ENCODE peak calls at places on chromosome 7, in six cellular contexts. One of them, this sample, is unnamed.

GRCh38 chr7:128215281-128215680 is 25.8 kb upstream of the LEP start:
- DNase-seq in A549: no peak
- DNase-seq in stimulated activated CD8-positive, alpha-beta memory T cell treated with anti-CD3 and anti-CD28 coated beads, Interleukin-12 subunit alpha, Interleukin-12 subunit beta, amount 100 ng/mL, for 1 hour: no peak
- DNase-seq in AG04450: peak; percentile 51
- DNase-seq in T follicular helper cell: no peak
- DNase-seq in CD8-positive, alpha-beta memory T cell: no peak
- DNase-seq in this sample: no peak

GRCh38 chr7:80634505-80634904 is 3.9 kb upstream of the CD36 start:
- DNase-seq in A549: no peak
- DNase-seq in stimulated activated CD8-positive, alpha-beta memory T cell treated with anti-CD3 and anti-CD28 coated beads, Interleukin-12 subunit alpha, Interleukin-12 subunit beta, amount 100 ng/mL, for 1 hour: no peak
- DNase-seq in AG04450: peak; percentile 64
- DNase-seq in T follicular helper cell: no peak
- DNase-seq in CD8-positive, alpha-beta memory T cell: no peak
- DNase-seq in this sample: no peak

GRCh38 chr7:112422842-112423496 is 27.3 kb upstream of the IFRD1 start:
- DNase-seq in A549: peak; percentile 59
- DNase-seq in stimulated activated CD8-positive, alpha-beta memory T cell treated with anti-CD3 and anti-CD28 coated beads, Interleukin-12 subunit alpha, Interleukin-12 subunit beta, amount 100 ng/mL, for 1 hour: no peak
- DNase-seq in AG04450: no peak
- DNase-seq in T follicular helper cell: no peak
- DNase-seq in CD8-positive, alpha-beta memory T cell: no peak
- DNase-seq in this sample: no peak

GRCh38 chr7:138842111-138842510 is 44.1 kb upstream of the ATP6V0A4 start:
- DNase-seq in A549: peak; percentile 15
- DNase-seq in stimulated activated CD8-positive, alpha-beta memory T cell treated with anti-CD3 and anti-CD28 coated beads, Interleukin-12 subunit alpha, Interleukin-12 subunit beta, amount 100 ng/mL, for 1 hour: no peak
- DNase-seq in AG04450: peak; percentile 16
- DNase-seq in T follicular helper cell: no peak
- DNase-seq in CD8-positive, alpha-beta memory T cell: no peak
- DNase-seq in this sample: no peak

GRCh38 chr7:25790261-25790660 is 361.7 kb upstream of the NFE2L3 start:
- DNase-seq in A549: no peak
- DNase-seq in stimulated activated CD8-positive, alpha-beta memory T cell treated with anti-CD3 and anti-CD28 coated beads, Interleukin-12 subunit alpha, Interleukin-12 subunit beta, amount 100 ng/mL, for 1 hour: no peak
- DNase-seq in AG04450: no peak
- DNase-seq in T follicular helper cell: no peak
- DNase-seq in CD8-positive, alpha-beta memory T cell: no peak
- DNase-seq in this sample: no peak

GRCh38 chr7:21967500-21968099 is 21.9 kb upstream of the CDCA7L start:
- DNase-seq in A549: no peak
- DNase-seq in stimulated activated CD8-positive, alpha-beta memory T cell treated with anti-CD3 and anti-CD28 coated beads, Interleukin-12 subunit alpha, Interleukin-12 subunit beta, amount 100 ng/mL, for 1 hour: no peak
- DNase-seq in AG04450: no peak
- DNase-seq in T follicular helper cell: no peak
- DNase-seq in CD8-positive, alpha-beta memory T cell: peak; percentile 48
- DNase-seq in this sample: no peak

GRCh38 chr7:45980181-45980905 is 59.3 kb upstream of the IGFBP3 start:
- DNase-seq in A549: no peak
- DNase-seq in stimulated activated CD8-positive, alpha-beta memory T cell treated with anti-CD3 and anti-CD28 coated beads, Interleukin-12 subunit alpha, Interleukin-12 subunit beta, amount 100 ng/mL, for 1 hour: no peak
- DNase-seq in AG04450: no peak
- DNase-seq in T follicular helper cell: no peak
- DNase-seq in CD8-positive, alpha-beta memory T cell: no peak
- DNase-seq in this sample: no peak

GRCh38 chr7:17408245-17408903 is 109.9 kb downstream of the AHR start:
- DNase-seq in A549: peak; percentile 61
- DNase-seq in stimulated activated CD8-positive, alpha-beta memory T cell treated with anti-CD3 and anti-CD28 coated beads, Interleukin-12 subunit alpha, Interleukin-12 subunit beta, amount 100 ng/mL, for 1 hour: no peak
- DNase-seq in AG04450: peak; percentile 74
- DNase-seq in T follicular helper cell: no peak
- DNase-seq in CD8-positive, alpha-beta memory T cell: no peak
- DNase-seq in this sample: no peak

GRCh38 chr7:19713676-19714075 is 4.8 kb upstream of the POLR1F start:
- DNase-seq in A549: no peak
- DNase-seq in stimulated activated CD8-positive, alpha-beta memory T cell treated with anti-CD3 and anti-CD28 coated beads, Interleukin-12 subunit alpha, Interleukin-12 subunit beta, amount 100 ng/mL, for 1 hour: peak; percentile 24
- DNase-seq in AG04450: peak; percentile 6
- DNase-seq in T follicular helper cell: peak; percentile 28
- DNase-seq in CD8-positive, alpha-beta memory T cell: peak; percentile 52
- DNase-seq in this sample: no peak

GRCh38 chr7:127035203-127035849 is 217.4 kb downstream of the GRM8 start:
- DNase-seq in A549: no peak
- DNase-seq in stimulated activated CD8-positive, alpha-beta memory T cell treated with anti-CD3 and anti-CD28 coated beads, Interleukin-12 subunit alpha, Interleukin-12 subunit beta, amount 100 ng/mL, for 1 hour: no peak
- DNase-seq in AG04450: no peak
- DNase-seq in T follicular helper cell: no peak
- DNase-seq in CD8-positive, alpha-beta memory T cell: no peak
- DNase-seq in this sample: no peak

GRCh38 chr7:127158659-127159058 is 94.1 kb downstream of the GRM8 start:
- DNase-seq in A549: no peak
- DNase-seq in stimulated activated CD8-positive, alpha-beta memory T cell treated with anti-CD3 and anti-CD28 coated beads, Interleukin-12 subunit alpha, Interleukin-12 subunit beta, amount 100 ng/mL, for 1 hour: no peak
- DNase-seq in AG04450: no peak
- DNase-seq in T follicular helper cell: no peak
- DNase-seq in CD8-positive, alpha-beta memory T cell: no peak
- DNase-seq in this sample: no peak

GRCh38 chr7:134022512-134022911 is 104.6 kb upstream of the LRGUK start:
- DNase-seq in A549: no peak
- DNase-seq in stimulated activated CD8-positive, alpha-beta memory T cell treated with anti-CD3 and anti-CD28 coated beads, Interleukin-12 subunit alpha, Interleukin-12 subunit beta, amount 100 ng/mL, for 1 hour: no peak
- DNase-seq in AG04450: no peak
- DNase-seq in T follicular helper cell: no peak
- DNase-seq in CD8-positive, alpha-beta memory T cell: no peak
- DNase-seq in this sample: no peak

GRCh38 chr7:73842248-73842895 is at the start of gene METTL27:
- DNase-seq in A549: peak; percentile 98
- DNase-seq in stimulated activated CD8-positive, alpha-beta memory T cell treated with anti-CD3 and anti-CD28 coated beads, Interleukin-12 subunit alpha, Interleukin-12 subunit beta, amount 100 ng/mL, for 1 hour: peak; percentile 79
- DNase-seq in AG04450: peak; percentile 76
- DNase-seq in T follicular helper cell: peak; percentile 81
- DNase-seq in CD8-positive, alpha-beta memory T cell: peak; percentile 92
- DNase-seq in this sample: peak; percentile 94

GRCh38 chr7:82961240-82961639 is 201.4 kb downstream of the PCLO start:
- DNase-seq in A549: no peak
- DNase-seq in stimulated activated CD8-positive, alpha-beta memory T cell treated with anti-CD3 and anti-CD28 coated beads, Interleukin-12 subunit alpha, Interleukin-12 subunit beta, amount 100 ng/mL, for 1 hour: no peak
- DNase-seq in AG04450: no peak
- DNase-seq in T follicular helper cell: no peak
- DNase-seq in CD8-positive, alpha-beta memory T cell: no peak
- DNase-seq in this sample: no peak

GRCh38 chr7:133789951-133790350 is 337.2 kb upstream of the LRGUK start:
- DNase-seq in A549: no peak
- DNase-seq in stimulated activated CD8-positive, alpha-beta memory T cell treated with anti-CD3 and anti-CD28 coated beads, Interleukin-12 subunit alpha, Interleukin-12 subunit beta, amount 100 ng/mL, for 1 hour: no peak
- DNase-seq in AG04450: no peak
- DNase-seq in T follicular helper cell: no peak
- DNase-seq in CD8-positive, alpha-beta memory T cell: no peak
- DNase-seq in this sample: no peak

GRCh38 chr7:114691605-114692004 is 230.3 kb upstream of the MDFIC start:
- DNase-seq in A549: no peak
- DNase-seq in stimulated activated CD8-positive, alpha-beta memory T cell treated with anti-CD3 and anti-CD28 coated beads, Interleukin-12 subunit alpha, Interleukin-12 subunit beta, amount 100 ng/mL, for 1 hour: no peak
- DNase-seq in AG04450: no peak
- DNase-seq in T follicular helper cell: no peak
- DNase-seq in CD8-positive, alpha-beta memory T cell: no peak
- DNase-seq in this sample: no peak

GRCh38 chr7:118000480-118001202 is 127.4 kb upstream of the CTTNBP2 start:
- DNase-seq in A549: no peak
- DNase-seq in stimulated activated CD8-positive, alpha-beta memory T cell treated with anti-CD3 and anti-CD28 coated beads, Interleukin-12 subunit alpha, Interleukin-12 subunit beta, amount 100 ng/mL, for 1 hour: no peak
- DNase-seq in AG04450: no peak
- DNase-seq in T follicular helper cell: no peak
- DNase-seq in CD8-positive, alpha-beta memory T cell: no peak
- DNase-seq in this sample: no peak

GRCh38 chr7:44757311-44757710 is 8.7 kb downstream of the ZMIZ2 start:
- DNase-seq in A549: no peak
- DNase-seq in stimulated activated CD8-positive, alpha-beta memory T cell treated with anti-CD3 and anti-CD28 coated beads, Interleukin-12 subunit alpha, Interleukin-12 subunit beta, amount 100 ng/mL, for 1 hour: no peak
- DNase-seq in AG04450: no peak
- DNase-seq in T follicular helper cell: no peak
- DNase-seq in CD8-positive, alpha-beta memory T cell: no peak
- DNase-seq in this sample: peak; percentile 31

GRCh38 chr7:3892167-3892566 is 591.1 kb downstream of the SDK1 start:
- DNase-seq in A549: no peak
- DNase-seq in stimulated activated CD8-positive, alpha-beta memory T cell treated with anti-CD3 and anti-CD28 coated beads, Interleukin-12 subunit alpha, Interleukin-12 subunit beta, amount 100 ng/mL, for 1 hour: no peak
- DNase-seq in AG04450: no peak
- DNase-seq in T follicular helper cell: no peak
- DNase-seq in CD8-positive, alpha-beta memory T cell: no peak
- DNase-seq in this sample: no peak

GRCh38 chr7:158705234-158705890 is 758 bp upstream of the NCAPG2 start:
- DNase-seq in A549: no peak
- DNase-seq in stimulated activated CD8-positive, alpha-beta memory T cell treated with anti-CD3 and anti-CD28 coated beads, Interleukin-12 subunit alpha, Interleukin-12 subunit beta, amount 100 ng/mL, for 1 hour: no peak
- DNase-seq in AG04450: no peak
- DNase-seq in T follicular helper cell: no peak
- DNase-seq in CD8-positive, alpha-beta memory T cell: no peak
- DNase-seq in this sample: no peak

GRCh38 chr7:40219917-40220316 is 85.1 kb downstream of the SUGCT start:
- DNase-seq in A549: no peak
- DNase-seq in stimulated activated CD8-positive, alpha-beta memory T cell treated with anti-CD3 and anti-CD28 coated beads, Interleukin-12 subunit alpha, Interleukin-12 subunit beta, amount 100 ng/mL, for 1 hour: no peak
- DNase-seq in AG04450: no peak
- DNase-seq in T follicular helper cell: no peak
- DNase-seq in CD8-positive, alpha-beta memory T cell: no peak
- DNase-seq in this sample: no peak

GRCh38 chr7:119270045-119270464 is 1002.9 kb upstream of the KCND2 start:
- DNase-seq in A549: peak; percentile 3
- DNase-seq in stimulated activated CD8-positive, alpha-beta memory T cell treated with anti-CD3 and anti-CD28 coated beads, Interleukin-12 subunit alpha, Interleukin-12 subunit beta, amount 100 ng/mL, for 1 hour: no peak
- DNase-seq in AG04450: peak; percentile 26
- DNase-seq in T follicular helper cell: no peak
- DNase-seq in CD8-positive, alpha-beta memory T cell: no peak
- DNase-seq in this sample: peak; percentile 11

GRCh38 chr7:44678468-44679179 is 70.0 kb upstream of the ZMIZ2 start:
- DNase-seq in A549: no peak
- DNase-seq in stimulated activated CD8-positive, alpha-beta memory T cell treated with anti-CD3 and anti-CD28 coated beads, Interleukin-12 subunit alpha, Interleukin-12 subunit beta, amount 100 ng/mL, for 1 hour: no peak
- DNase-seq in AG04450: peak; percentile 63
- DNase-seq in T follicular helper cell: no peak
- DNase-seq in CD8-positive, alpha-beta memory T cell: no peak
- DNase-seq in this sample: no peak

GRCh38 chr7:43791-44540 is 148.4 kb upstream of the FAM20C start:
- DNase-seq in A549: no peak
- DNase-seq in stimulated activated CD8-positive, alpha-beta memory T cell treated with anti-CD3 and anti-CD28 coated beads, Interleukin-12 subunit alpha, Interleukin-12 subunit beta, amount 100 ng/mL, for 1 hour: no peak
- DNase-seq in AG04450: no peak
- DNase-seq in T follicular helper cell: no peak
- DNase-seq in CD8-positive, alpha-beta memory T cell: peak; percentile 22
- DNase-seq in this sample: no peak

GRCh38 chr7:142250705-142251104 is 7.2 kb downstream of the PRSS58 start:
- DNase-seq in A549: no peak
- DNase-seq in stimulated activated CD8-positive, alpha-beta memory T cell treated with anti-CD3 and anti-CD28 coated beads, Interleukin-12 subunit alpha, Interleukin-12 subunit beta, amount 100 ng/mL, for 1 hour: no peak
- DNase-seq in AG04450: no peak
- DNase-seq in T follicular helper cell: no peak
- DNase-seq in CD8-positive, alpha-beta memory T cell: no peak
- DNase-seq in this sample: no peak

GRCh38 chr7:20351901-20352300 is 21.2 kb downstream of the ITGB8 start:
- DNase-seq in A549: no peak
- DNase-seq in stimulated activated CD8-positive, alpha-beta memory T cell treated with anti-CD3 and anti-CD28 coated beads, Interleukin-12 subunit alpha, Interleukin-12 subunit beta, amount 100 ng/mL, for 1 hour: no peak
- DNase-seq in AG04450: no peak
- DNase-seq in T follicular helper cell: no peak
- DNase-seq in CD8-positive, alpha-beta memory T cell: no peak
- DNase-seq in this sample: no peak

GRCh38 chr7:100826546-100827329 is 585 bp downstream of the EPHB4 start:
- DNase-seq in A549: no peak
- DNase-seq in stimulated activated CD8-positive, alpha-beta memory T cell treated with anti-CD3 and anti-CD28 coated beads, Interleukin-12 subunit alpha, Interleukin-12 subunit beta, amount 100 ng/mL, for 1 hour: no peak
- DNase-seq in AG04450: no peak
- DNase-seq in T follicular helper cell: no peak
- DNase-seq in CD8-positive, alpha-beta memory T cell: no peak
- DNase-seq in this sample: no peak

GRCh38 chr7:34133983-34134782 is 228.8 kb downstream of the BMPER start:
- DNase-seq in A549: peak; percentile 64
- DNase-seq in stimulated activated CD8-positive, alpha-beta memory T cell treated with anti-CD3 and anti-CD28 coated beads, Interleukin-12 subunit alpha, Interleukin-12 subunit beta, amount 100 ng/mL, for 1 hour: no peak
- DNase-seq in AG04450: peak; percentile 52
- DNase-seq in T follicular helper cell: no peak
- DNase-seq in CD8-positive, alpha-beta memory T cell: no peak
- DNase-seq in this sample: peak; percentile 26

GRCh38 chr7:132103718-132104117 is 472.6 kb downstream of the PLXNA4 start:
- DNase-seq in A549: no peak
- DNase-seq in stimulated activated CD8-positive, alpha-beta memory T cell treated with anti-CD3 and anti-CD28 coated beads, Interleukin-12 subunit alpha, Interleukin-12 subunit beta, amount 100 ng/mL, for 1 hour: no peak
- DNase-seq in AG04450: no peak
- DNase-seq in T follicular helper cell: no peak
- DNase-seq in CD8-positive, alpha-beta memory T cell: no peak
- DNase-seq in this sample: no peak

GRCh38 chr7:99244942-99245341 is 27.7 kb upstream of the MYH16 start:
- DNase-seq in A549: no peak
- DNase-seq in stimulated activated CD8-positive, alpha-beta memory T cell treated with anti-CD3 and anti-CD28 coated beads, Interleukin-12 subunit alpha, Interleukin-12 subunit beta, amount 100 ng/mL, for 1 hour: no peak
- DNase-seq in AG04450: no peak
- DNase-seq in T follicular helper cell: no peak
- DNase-seq in CD8-positive, alpha-beta memory T cell: no peak
- DNase-seq in this sample: no peak

GRCh38 chr7:96426027-96426426 is 104.1 kb upstream of the SLC25A13 start:
- DNase-seq in A549: no peak
- DNase-seq in stimulated activated CD8-positive, alpha-beta memory T cell treated with anti-CD3 and anti-CD28 coated beads, Interleukin-12 subunit alpha, Interleukin-12 subunit beta, amount 100 ng/mL, for 1 hour: no peak
- DNase-seq in AG04450: no peak
- DNase-seq in T follicular helper cell: no peak
- DNase-seq in CD8-positive, alpha-beta memory T cell: no peak
- DNase-seq in this sample: no peak

GRCh38 chr7:105487559-105488218 is 34.4 kb downstream of the PUS7 start:
- DNase-seq in A549: peak; percentile 12
- DNase-seq in stimulated activated CD8-positive, alpha-beta memory T cell treated with anti-CD3 and anti-CD28 coated beads, Interleukin-12 subunit alpha, Interleukin-12 subunit beta, amount 100 ng/mL, for 1 hour: no peak
- DNase-seq in AG04450: peak; percentile 65
- DNase-seq in T follicular helper cell: no peak
- DNase-seq in CD8-positive, alpha-beta memory T cell: no peak
- DNase-seq in this sample: no peak

GRCh38 chr7:39712746-39713145 is 89.4 kb downstream of the RALA start:
- DNase-seq in A549: no peak
- DNase-seq in stimulated activated CD8-positive, alpha-beta memory T cell treated with anti-CD3 and anti-CD28 coated beads, Interleukin-12 subunit alpha, Interleukin-12 subunit beta, amount 100 ng/mL, for 1 hour: no peak
- DNase-seq in AG04450: no peak
- DNase-seq in T follicular helper cell: no peak
- DNase-seq in CD8-positive, alpha-beta memory T cell: no peak
- DNase-seq in this sample: no peak

GRCh38 chr7:164882-165660 is 27.3 kb upstream of the FAM20C start:
- DNase-seq in A549: no peak
- DNase-seq in stimulated activated CD8-positive, alpha-beta memory T cell treated with anti-CD3 and anti-CD28 coated beads, Interleukin-12 subunit alpha, Interleukin-12 subunit beta, amount 100 ng/mL, for 1 hour: no peak
- DNase-seq in AG04450: no peak
- DNase-seq in T follicular helper cell: no peak
- DNase-seq in CD8-positive, alpha-beta memory T cell: no peak
- DNase-seq in this sample: no peak

GRCh38 chr7:84799131-84799530 is 387.7 kb downstream of the SEMA3D start:
- DNase-seq in A549: no peak
- DNase-seq in stimulated activated CD8-positive, alpha-beta memory T cell treated with anti-CD3 and anti-CD28 coated beads, Interleukin-12 subunit alpha, Interleukin-12 subunit beta, amount 100 ng/mL, for 1 hour: no peak
- DNase-seq in AG04450: no peak
- DNase-seq in T follicular helper cell: no peak
- DNase-seq in CD8-positive, alpha-beta memory T cell: no peak
- DNase-seq in this sample: no peak

This sample was measured in occipital lobe.